ENCODE peak calls at places on chromosome 16, in five cellular contexts. W is GM12878, K is K562, Q is HCT116, S is HepG2. M is an unnamed sample.

GRCh38 chr16:55678061-55678935 is 22.5 kb downstream of the SLC6A2 start:
- DNase-seq in K (no peak), S (no peak), Q (no peak), W (no peak), M (no peak)

GRCh38 chr16:48003226-48003907 is 152.4 kb downstream of the ABCC12 start:
- DNase-seq in Q (no peak), S (no peak), K (no peak), W (no peak), M (no peak)

GRCh38 chr16:51243836-51244483 is 92.9 kb upstream of the SALL1 start:
- DNase-seq in Q (no peak), S (peak; percentile 76), K (no peak), W (no peak), M (no peak)

GRCh38 chr16:15536813-15537212 is 102.4 kb downstream of the BMERB1 start:
- DNase-seq in S (no peak), K (no peak), W (no peak), Q (no peak), M (no peak)

GRCh38 chr16:51474414-51475091 is 323.5 kb upstream of the SALL1 start:
- DNase-seq in W (no peak), S (no peak), Q (no peak), K (no peak), M (no peak)

GRCh38 chr16:60945225-60945624 is 1091.0 kb downstream of the CDH8 start:
- DNase-seq in K (peak; percentile 19), W (no peak), Q (no peak), S (peak; percentile 5), M (peak; percentile 69)

GRCh38 chr16:58501242-58502131 is 1.5 kb downstream of the NDRG4 start:
- DNase-seq in W (no peak), Q (no peak), S (peak; percentile 30), K (peak; percentile 90), M (peak; percentile 93)

GRCh38 chr16:2586901-2587480 is 49.2 kb downstream of the PDPK1 start:
- DNase-seq in W (no peak), S (no peak), K (no peak), Q (no peak), M (no peak)

GRCh38 chr16:66416136-66416535 is 11.0 kb upstream of the BEAN1 start:
- DNase-seq in S (no peak), Q (no peak), K (no peak), W (no peak), M (no peak)

GRCh38 chr16:65782537-65783290 is 583.8 kb upstream of the CDH5 start:
- DNase-seq in W (no peak), K (no peak), S (no peak), Q (no peak), M (no peak)

GRCh38 chr16:56824335-56824734 is 40.7 kb upstream of the SLC12A3 start:
- DNase-seq in Q (no peak), S (peak; percentile 53), W (no peak), K (peak; percentile 19), M (no peak)

GRCh38 chr16:12062343-12063003 is 85.9 kb downstream of the SNX29 start:
- DNase-seq in K (no peak), Q (peak; percentile 4), S (no peak), W (no peak), M (no peak)

GRCh38 chr16:79713609-79714309 is 113.2 kb upstream of the MAF start:
- DNase-seq in K (no peak), W (no peak), S (no peak), Q (no peak), M (no peak)

GRCh38 chr16:26645629-26646028 is 421.1 kb upstream of the C16orf82 start:
- DNase-seq in W (no peak), S (no peak), K (peak; percentile 39), Q (no peak), M (no peak)

GRCh38 chr16:81841709-81842108 is 62.6 kb downstream of the PLCG2 start:
- DNase-seq in Q (no peak), S (no peak), K (no peak), W (peak; percentile 63), M (no peak)

GRCh38 chr16:58843675-58844074 is 109.6 kb upstream of the GOT2 start:
- DNase-seq in W (peak; percentile 12), Q (peak; percentile 3), K (peak; percentile 15), S (peak; percentile 44), M (no peak)

GRCh38 chr16:29816694-29817441 is 916 bp downstream of the PAGR1 start:
- DNase-seq in K (peak; percentile 63), S (peak; percentile 47), W (no peak), Q (no peak), M (peak; percentile 80)

GRCh38 chr16:56013962-56014552 is 138.9 kb upstream of the CES5A start:
- DNase-seq in K (peak; percentile 21), W (no peak), S (peak; percentile 45), Q (peak; percentile 4), M (peak; percentile 91)

GRCh38 chr16:24609740-24610420 is 70.5 kb downstream of the RBBP6 start:
- DNase-seq in S (peak; percentile 24), W (no peak), Q (no peak), K (no peak), M (no peak)

GRCh38 chr16:53745753-53746258 is 41.9 kb downstream of the FTO start:
- DNase-seq in S (no peak), K (peak; percentile 19), Q (peak; percentile 59), W (no peak), M (no peak)

GRCh38 chr16:5059386-5060072 is 6.2 kb downstream of the C16orf89 start:
- DNase-seq in K (no peak), S (no peak), W (no peak), Q (no peak), M (no peak)

GRCh38 chr16:16817203-16817602 is 438.3 kb downstream of the NPIPA7 start:
- DNase-seq in K (no peak), S (no peak), Q (no peak), W (no peak), M (no peak)

GRCh38 chr16:8818499-8819270 is 21.0 kb downstream of the PMM2 start:
- DNase-seq in W (peak; percentile 57), S (no peak), K (no peak), Q (no peak), M (no peak)

GRCh38 chr16:67951485-67951884 is 7.6 kb upstream of the LCAT start:
- DNase-seq in Q (no peak), K (no peak), W (no peak), S (no peak), M (no peak)

GRCh38 chr16:64089697-64090096 is 1032.2 kb downstream of the CDH11 start:
- DNase-seq in S (peak; percentile 50), W (no peak), Q (no peak), K (no peak), M (no peak)

GRCh38 chr16:89155851-89156739 is 15.5 kb upstream of the CDH15 start:
- DNase-seq in K (no peak), W (no peak), S (no peak), Q (no peak), M (no peak)

GRCh38 chr16:89159850-89160354 is 11.6 kb upstream of the CDH15 start:
- DNase-seq in Q (no peak), K (no peak), S (no peak), W (no peak), M (no peak)

GRCh38 chr16:89159174-89159849 is 12.2 kb upstream of the CDH15 start:
- DNase-seq in W (no peak), S (peak; percentile 57), Q (no peak), K (no peak), M (no peak)

GRCh38 chr16:89156740-89157645 is 14.6 kb upstream of the CDH15 start:
- DNase-seq in Q (no peak), S (no peak), W (no peak), K (no peak), M (no peak)

GRCh38 chr16:89157778-89158177 is 13.8 kb upstream of the CDH15 start:
- DNase-seq in S (no peak), W (no peak), K (no peak), Q (no peak), M (no peak)
- TF ChIP-seq SRF in S (no peak), W (no peak), K (no peak), Q (no peak), M (no peak)

GRCh38 chr16:77591347-77591746 is 131.0 kb upstream of the NUDT7 start:
- DNase-seq in K (no peak), Q (no peak), S (no peak), W (no peak), M (no peak)

GRCh38 chr16:77596243-77596642 is 126.1 kb upstream of the NUDT7 start:
- DNase-seq in W (no peak), S (no peak), K (no peak), Q (no peak), M (no peak)

GRCh38 chr16:77592021-77592420 is 130.3 kb upstream of the NUDT7 start:
- DNase-seq in W (no peak), S (no peak), K (no peak), Q (no peak), M (no peak)

GRCh38 chr16:77594798-77595625 is 127.3 kb upstream of the NUDT7 start:
- DNase-seq in S (no peak), K (no peak), W (no peak), Q (no peak), M (no peak)

DNA sequence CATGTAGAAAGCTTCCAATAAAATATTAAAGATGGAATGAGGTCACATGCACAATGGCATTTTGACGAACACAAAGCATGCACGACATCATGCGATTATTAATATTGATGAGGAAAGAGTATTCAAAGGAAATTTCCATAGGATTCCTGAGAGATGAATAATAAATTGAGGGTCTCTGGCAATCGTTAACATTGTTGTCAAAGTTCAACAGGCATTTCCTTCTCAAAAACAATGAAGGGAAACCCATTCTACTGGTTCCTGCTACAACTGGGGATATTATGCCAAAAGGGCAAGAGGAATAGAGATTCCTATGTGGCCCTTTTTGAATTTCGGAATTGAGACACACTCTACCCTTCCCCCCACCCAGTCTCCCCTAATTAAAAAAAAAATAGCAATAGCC is 128.3 kb upstream of the NUDT7 start:
- DNase-seq in S (no peak), W (no peak), K (no peak), Q (no peak), M (no peak)
- TF ChIP-seq SRF in S (no peak), W (no peak), K (no peak), Q (no peak), M (no peak)

DNA sequence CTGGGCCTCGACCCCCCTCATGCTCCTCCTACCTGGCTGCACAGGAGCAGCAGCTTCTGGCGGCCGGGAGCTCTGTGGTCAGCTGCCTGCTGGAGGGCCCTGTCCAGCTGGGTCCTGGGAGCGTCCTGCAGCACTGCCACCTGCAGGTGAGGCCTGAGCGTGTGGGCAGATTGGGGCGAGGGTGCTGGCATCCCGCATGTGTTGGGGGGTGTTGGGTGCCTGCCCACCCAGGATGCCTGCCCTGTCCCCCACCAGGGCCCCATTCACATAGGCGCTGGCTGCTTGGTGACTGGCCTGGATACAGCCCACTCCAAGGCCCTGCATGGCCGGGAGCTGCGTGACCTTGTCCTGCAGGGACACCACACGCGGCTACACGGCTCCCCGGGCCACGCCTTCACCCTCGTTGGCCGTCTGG is 16.5 kb downstream of the FCSK start:
- DNase-seq in S (peak; percentile 61), W (no peak), Q (no peak), K (peak; percentile 49), M (peak; percentile 74)
- TF ChIP-seq SRF in S (no peak), W (no peak), Q (no peak), K (no peak), M (no peak)

GRCh38 chr16:89036776-89037175 is 56.9 kb upstream of the ACSF3 start:
- DNase-seq in S (no peak), W (no peak), Q (no peak), K (no peak), M (no peak)

GRCh38 chr16:89037261-89038152 is 56.1 kb upstream of the ACSF3 start:
- DNase-seq in Q (no peak), S (no peak), W (no peak), K (peak; percentile 75), M (peak; percentile 7)

GRCh38 chr16:89034573-89034961 is 57.6 kb upstream of the CBFA2T3 start:
- DNase-seq in Q (no peak), K (no peak), S (no peak), W (no peak), M (no peak)

GRCh38 chr16:89035013-89035697 is 58.1 kb upstream of the CBFA2T3 start:
- DNase-seq in W (no peak), K (no peak), Q (no peak), S (no peak), M (no peak)

GRCh38 chr16:89035698-89036570 is 57.7 kb upstream of the ACSF3 start:
- DNase-seq in K (no peak), Q (no peak), S (no peak), W (no peak), M (no peak)
- TF ChIP-seq SRF in K (no peak), Q (no peak), S (no peak), W (no peak), M (no peak)